ENCODE peak calls at places on chromosomes 12 and 14, in four cellular contexts. B, Q, J and Z are unnamed samples.

GRCh38 chr12:71754461-71755145 is at the start of gene RAB21:
- DNase-seq in B (peak; percentile 98), Q (peak; percentile 96), J (peak; percentile 99), Z (peak; percentile 99)

GRCh38 chr12:71840226-71840847 is 778 bp downstream of the TBC1D15 start:
- DNase-seq in B (no peak), Q (peak; percentile 76), J (no peak), Z (peak; percentile 13)

GRCh38 chr14:42368234-42368633 is 761.6 kb downstream of the LRFN5 start:
- DNase-seq in B (no peak), Q (no peak), J (no peak), Z (no peak)

GRCh38 chr12:9702239-9702638 is 30.7 kb downstream of the CLECL1 start:
- DNase-seq in B (no peak), Q (no peak), J (no peak), Z (no peak)

GRCh38 chr14:45990252-45990651 is 661.3 kb downstream of the RPL10L start:
- DNase-seq in B (no peak), Q (no peak), J (no peak), Z (no peak)

GRCh38 chr12:94225924-94226630 is 77.7 kb downstream of the PLXNC1 start:
- DNase-seq in B (no peak), Q (no peak), J (no peak), Z (no peak)

GRCh38 chr14:23079716-23080115 is 15.2 kb downstream of the ACIN1 start:
- DNase-seq in B (no peak), Q (peak; percentile 65), J (no peak), Z (no peak)

GRCh38 chr14:71856199-71856919 is 75.9 kb upstream of the RGS6 start:
- DNase-seq in B (no peak), Q (no peak), J (peak; percentile 27), Z (no peak)

GRCh38 chr12:27593266-27593665 is 69.3 kb downstream of the PPFIBP1 start:
- DNase-seq in B (no peak), Q (no peak), J (no peak), Z (no peak)

GRCh38 chr12:59088673-59089072 is 168.4 kb upstream of the LRIG3 start:
- DNase-seq in B (no peak), Q (peak; percentile 59), J (no peak), Z (no peak)

GRCh38 chr12:92696240-92696639 is 6.5 kb upstream of the PLEKHG7 start:
- DNase-seq in B (no peak), Q (peak; percentile 63), J (no peak), Z (peak; percentile 69)

GRCh38 chr14:69349091-69349777 is 48.9 kb downstream of the ERH start:
- DNase-seq in B (no peak), Q (no peak), J (no peak), Z (no peak)

GRCh38 chr12:96035283-96036236 is at the start of gene LTA4H:
- DNase-seq in B (peak; percentile 95), Q (peak; percentile 97), J (peak; percentile 93), Z (peak; percentile 99)

GRCh38 chr12:51517800-51518199 is 73.2 kb upstream of the SCN8A start:
- DNase-seq in B (no peak), Q (no peak), J (no peak), Z (no peak)

GRCh38 chr12:122104844-122105243 is 26.3 kb downstream of the MLXIP start:
- DNase-seq in B (no peak), Q (no peak), J (no peak), Z (no peak)

GRCh38 chr14:29584992-29585391 is 342.7 kb downstream of the PRKD1 start:
- DNase-seq in B (peak; percentile 58), Q (peak; percentile 89), J (peak; percentile 27), Z (peak; percentile 75)

GRCh38 chr12:131828671-131829350 is 618 bp downstream of the MMP17 start:
- DNase-seq in B (no peak), Q (no peak), J (no peak), Z (no peak)

GRCh38 chr14:89681086-89682018 is 264.3 kb upstream of the FOXN3 start:
- DNase-seq in B (no peak), Q (no peak), J (no peak), Z (peak; percentile 61)

GRCh38 chr14:92959189-92959531 is 36.2 kb downstream of the CHGA start:
- DNase-seq in B (peak; percentile 66), Q (no peak), J (peak; percentile 84), Z (peak; percentile 85)